ENCODE peak calls at places on chromosomes 11 and 22, in eight cellular contexts. One of them, this sample, is unnamed.

GRCh38 chr11:8081591-8082021 is 595 bp downstream of the TUB start:
- DNase-seq in A549: no peak
- DNase-seq in astrocyte of the cerebellum: no peak
- DNase-seq in cardiac fibroblast: peak; percentile 16
- DNase-seq in uterus: no peak
- DNase-seq in epithelial cell of esophagus: no peak
- DNase-seq in fibroblast of pulmonary artery: no peak
- DNase-seq in mammary epithelial cell: no peak
- DNase-seq in this sample: peak; percentile 7

GRCh38 chr11:123063396-123064267 is 1.7 kb upstream of the HSPA8 start:
- DNase-seq in mammary epithelial cell: peak; percentile 60
- DNase-seq in uterus: peak; percentile 47
- DNase-seq in astrocyte of the cerebellum: peak; percentile 29
- DNase-seq in epithelial cell of esophagus: peak; percentile 64
- DNase-seq in A549: no peak
- DNase-seq in cardiac fibroblast: peak; percentile 71
- DNase-seq in fibroblast of pulmonary artery: peak; percentile 76
- DNase-seq in this sample: peak; percentile 72

GRCh38 chr11:43119275-43119970 is 192.4 kb upstream of the API5 start:
- DNase-seq in astrocyte of the cerebellum: no peak
- DNase-seq in mammary epithelial cell: no peak
- DNase-seq in uterus: no peak
- DNase-seq in A549: no peak
- DNase-seq in cardiac fibroblast: no peak
- DNase-seq in fibroblast of pulmonary artery: no peak
- DNase-seq in epithelial cell of esophagus: peak; percentile 1
- DNase-seq in this sample: no peak

GRCh38 chr11:35079581-35079980 is 59.4 kb upstream of the CD44 start:
- DNase-seq in mammary epithelial cell: no peak
- DNase-seq in uterus: no peak
- DNase-seq in astrocyte of the cerebellum: no peak
- DNase-seq in epithelial cell of esophagus: no peak
- DNase-seq in cardiac fibroblast: no peak
- DNase-seq in fibroblast of pulmonary artery: no peak
- DNase-seq in A549: no peak
- DNase-seq in this sample: no peak

GRCh38 chr11:76750746-76751145 is 32.4 kb upstream of the TSKU start:
- DNase-seq in epithelial cell of esophagus: no peak
- DNase-seq in cardiac fibroblast: no peak
- DNase-seq in A549: no peak
- DNase-seq in fibroblast of pulmonary artery: no peak
- DNase-seq in mammary epithelial cell: no peak
- DNase-seq in uterus: no peak
- DNase-seq in astrocyte of the cerebellum: no peak
- DNase-seq in this sample: no peak

GRCh38 chr11:14644396-14645246 is 1.0 kb downstream of the PDE3B start:
- DNase-seq in cardiac fibroblast: peak; percentile 13
- DNase-seq in uterus: no peak
- DNase-seq in fibroblast of pulmonary artery: peak; percentile 20
- DNase-seq in A549: peak; percentile 28
- DNase-seq in mammary epithelial cell: peak; percentile 16
- DNase-seq in astrocyte of the cerebellum: no peak
- DNase-seq in epithelial cell of esophagus: peak; percentile 28
- DNase-seq in this sample: peak; percentile 20

GRCh38 chr11:11985016-11985715 is 23.3 kb downstream of the DKK3 start:
- DNase-seq in uterus: no peak
- DNase-seq in astrocyte of the cerebellum: no peak
- DNase-seq in cardiac fibroblast: peak; percentile 63
- DNase-seq in mammary epithelial cell: no peak
- DNase-seq in fibroblast of pulmonary artery: peak; percentile 77
- DNase-seq in A549: no peak
- DNase-seq in epithelial cell of esophagus: peak; percentile 51
- DNase-seq in this sample: peak; percentile 72

GRCh38 chr22:28670153-28670552 is 9.5 kb downstream of the TTC28 start:
- DNase-seq in mammary epithelial cell: no peak
- DNase-seq in cardiac fibroblast: no peak
- DNase-seq in uterus: no peak
- DNase-seq in A549: no peak
- DNase-seq in astrocyte of the cerebellum: no peak
- DNase-seq in epithelial cell of esophagus: no peak
- DNase-seq in fibroblast of pulmonary artery: no peak
- DNase-seq in this sample: peak; percentile 18

GRCh38 chr22:36048911-36049677 is 20.5 kb upstream of the RBFOX2 start:
- DNase-seq in fibroblast of pulmonary artery: peak; percentile 35
- DNase-seq in cardiac fibroblast: peak; percentile 51
- DNase-seq in A549: no peak
- DNase-seq in mammary epithelial cell: peak; percentile 75
- DNase-seq in epithelial cell of esophagus: peak; percentile 79
- DNase-seq in astrocyte of the cerebellum: no peak
- DNase-seq in uterus: no peak
- DNase-seq in this sample: no peak

GRCh38 chr11:87840786-87841185 is 334.5 kb downstream of the RAB38 start:
- DNase-seq in cardiac fibroblast: no peak
- DNase-seq in uterus: no peak
- DNase-seq in mammary epithelial cell: peak; percentile 16
- DNase-seq in fibroblast of pulmonary artery: no peak
- DNase-seq in epithelial cell of esophagus: peak; percentile 57
- DNase-seq in astrocyte of the cerebellum: no peak
- DNase-seq in A549: no peak
- DNase-seq in this sample: no peak

GRCh38 chr11:121586727-121587126 is 134.0 kb upstream of the SORL1-AS1 start:
- DNase-seq in uterus: no peak
- DNase-seq in cardiac fibroblast: no peak
- DNase-seq in fibroblast of pulmonary artery: no peak
- DNase-seq in epithelial cell of esophagus: no peak
- DNase-seq in astrocyte of the cerebellum: no peak
- DNase-seq in A549: no peak
- DNase-seq in mammary epithelial cell: no peak
- DNase-seq in this sample: no peak

GRCh38 chr22:46110215-46110614 is 40.1 kb upstream of the PPARA start:
- DNase-seq in astrocyte of the cerebellum: no peak
- DNase-seq in cardiac fibroblast: peak; percentile 32
- DNase-seq in epithelial cell of esophagus: peak; percentile 62
- DNase-seq in mammary epithelial cell: peak; percentile 70
- DNase-seq in uterus: peak; percentile 75
- DNase-seq in A549: no peak
- DNase-seq in fibroblast of pulmonary artery: no peak
- DNase-seq in this sample: peak; percentile 53

GRCh38 chr11:114366331-114367243 is 33.7 kb downstream of the C11orf71 start:
- DNase-seq in uterus: no peak
- DNase-seq in astrocyte of the cerebellum: peak; percentile 39
- DNase-seq in A549: no peak
- DNase-seq in epithelial cell of esophagus: peak; percentile 18
- DNase-seq in cardiac fibroblast: peak; percentile 75
- DNase-seq in fibroblast of pulmonary artery: peak; percentile 88
- DNase-seq in mammary epithelial cell: no peak
- DNase-seq in this sample: peak; percentile 49

DNA sequence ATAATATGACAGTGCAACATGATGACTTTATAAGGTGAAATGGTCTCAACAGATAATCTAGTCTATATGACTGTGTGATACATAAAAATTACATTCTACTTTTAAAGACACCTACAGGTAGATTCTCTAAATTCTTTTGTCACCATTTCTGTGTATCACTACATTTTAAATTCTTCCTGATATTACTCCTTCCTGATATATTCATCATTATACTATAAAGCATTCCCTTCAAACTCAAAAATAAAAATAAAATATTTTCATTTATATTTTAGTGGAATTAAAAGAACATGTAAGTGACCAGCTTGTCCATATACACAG is 1062.3 kb downstream of the DLG2 start:
- DNase-seq in epithelial cell of esophagus: no peak
- DNase-seq in mammary epithelial cell: no peak
- DNase-seq in cardiac fibroblast: no peak
- DNase-seq in fibroblast of pulmonary artery: no peak
- DNase-seq in A549: no peak
- DNase-seq in uterus: no peak
- DNase-seq in astrocyte of the cerebellum: no peak
- DNase-seq in this sample: no peak
- TF ChIP-seq CTCF in epithelial cell of esophagus: no peak
- TF ChIP-seq CTCF in mammary epithelial cell: no peak
- TF ChIP-seq CTCF in cardiac fibroblast: no peak
- TF ChIP-seq CTCF in fibroblast of pulmonary artery: no peak
- TF ChIP-seq CTCF in A549: no peak
- TF ChIP-seq CTCF in uterus: no peak
- TF ChIP-seq CTCF in astrocyte of the cerebellum: no peak
- TF ChIP-seq CTCF in this sample: no peak

DNA sequence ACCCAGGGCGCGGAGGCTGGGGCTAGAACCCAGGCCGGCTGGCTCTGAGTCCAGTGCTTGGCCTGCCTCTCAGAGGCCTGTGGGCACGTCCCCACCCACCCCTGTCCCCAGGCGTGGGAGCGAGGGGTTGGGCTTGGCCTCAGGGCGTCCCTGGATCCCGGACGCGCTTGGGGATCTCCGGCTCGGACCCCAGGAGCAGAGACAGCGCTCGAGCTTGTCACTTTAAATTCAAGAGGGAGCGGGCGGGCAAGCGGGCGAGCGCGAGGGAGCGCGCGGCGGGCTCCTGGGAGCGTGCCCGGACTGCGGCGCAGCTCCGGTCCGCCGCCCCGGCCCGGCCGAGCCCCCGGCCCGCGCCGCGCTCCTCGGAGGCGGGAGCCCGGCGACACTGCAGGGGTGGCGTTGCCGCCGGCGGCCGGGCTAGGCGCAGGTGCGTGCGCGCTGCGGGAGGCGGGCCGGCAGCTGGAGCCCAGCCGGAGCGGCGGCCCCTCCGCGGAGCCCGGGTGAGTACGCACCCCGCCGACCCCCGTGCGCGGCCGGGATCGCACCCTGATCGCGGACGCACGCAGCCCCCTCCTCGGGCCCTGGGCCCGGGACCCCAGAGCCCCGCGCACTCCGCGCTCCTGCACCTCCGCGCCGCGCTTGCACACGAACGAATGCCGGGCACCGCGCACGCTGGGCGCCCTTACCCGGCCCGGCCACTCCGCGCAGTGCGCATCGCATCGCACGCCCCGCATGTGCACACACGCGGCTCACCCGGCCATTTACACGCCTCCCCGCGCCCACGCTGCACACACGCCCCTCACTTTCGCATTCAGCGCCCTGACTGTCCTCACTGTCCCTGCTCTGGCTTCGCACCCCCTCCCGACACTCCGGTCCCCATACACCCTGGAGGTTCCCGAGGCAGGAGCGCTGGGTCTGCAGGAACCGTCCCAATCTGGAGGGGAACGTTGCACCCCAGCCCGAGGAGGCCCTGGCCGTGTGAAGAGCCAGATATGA is at the start of gene SYT12:
- DNase-seq in cardiac fibroblast: no peak
- DNase-seq in astrocyte of the cerebellum: no peak
- DNase-seq in mammary epithelial cell: no peak
- DNase-seq in uterus: no peak
- DNase-seq in fibroblast of pulmonary artery: peak; percentile 9
- DNase-seq in A549: peak; percentile 35
- DNase-seq in epithelial cell of esophagus: peak; percentile 46
- DNase-seq in this sample: peak; percentile 8
- H3K4me3 ChIP-seq in cardiac fibroblast: peak within 1 kb of the TSS; percentile 41
- H3K4me3 ChIP-seq in astrocyte of the cerebellum: peak within 1 kb of the TSS; percentile 31
- H3K4me3 ChIP-seq in mammary epithelial cell: peak within 1 kb of the TSS; percentile 37
- H3K4me3 ChIP-seq in uterus: peak within 1 kb of the TSS; percentile 10
- H3K4me3 ChIP-seq in fibroblast of pulmonary artery: peak within 1 kb of the TSS; percentile 29
- H3K4me3 ChIP-seq in A549: peak within 1 kb of the TSS; percentile 66
- H3K4me3 ChIP-seq in epithelial cell of esophagus: peak within 1 kb of the TSS; percentile 44
- H3K4me3 ChIP-seq in this sample: peak within 1 kb of the TSS; percentile 41

DNA sequence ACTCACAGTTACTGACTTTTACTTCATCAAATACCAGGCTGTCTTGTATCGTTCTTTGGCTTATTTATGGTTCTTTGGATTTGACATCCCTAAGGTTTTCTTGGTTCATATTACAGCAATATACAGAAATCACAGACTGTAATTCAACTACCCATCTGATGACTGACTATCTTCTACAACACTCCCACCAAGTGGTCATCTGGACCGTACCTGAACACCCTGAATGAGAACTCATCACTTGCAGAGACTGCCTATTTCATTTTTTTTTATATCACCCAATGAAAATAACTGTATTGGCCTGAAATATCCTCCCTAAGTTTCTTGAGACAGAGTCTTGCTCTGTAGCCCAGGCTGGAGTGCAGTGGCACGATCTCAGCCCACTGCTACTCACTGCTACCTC is 9.5 kb upstream of the UPB1 start:
- DNase-seq in uterus: no peak
- DNase-seq in fibroblast of pulmonary artery: no peak
- DNase-seq in astrocyte of the cerebellum: no peak
- DNase-seq in A549: no peak
- DNase-seq in epithelial cell of esophagus: no peak
- DNase-seq in cardiac fibroblast: no peak
- DNase-seq in mammary epithelial cell: peak; percentile 23
- DNase-seq in this sample: no peak
- TF ChIP-seq CTCF in uterus: no peak
- TF ChIP-seq CTCF in fibroblast of pulmonary artery: no peak
- TF ChIP-seq CTCF in astrocyte of the cerebellum: peak; percentile 20
- TF ChIP-seq CTCF in A549: peak; percentile 11
- TF ChIP-seq CTCF in epithelial cell of esophagus: no peak
- TF ChIP-seq CTCF in cardiac fibroblast: no peak
- TF ChIP-seq CTCF in mammary epithelial cell: no peak
- TF ChIP-seq CTCF in this sample: peak; percentile 23

GRCh38 chr11:73623651-73624050 is 22.7 kb upstream of the PLEKHB1 start:
- DNase-seq in epithelial cell of esophagus: no peak
- DNase-seq in fibroblast of pulmonary artery: no peak
- DNase-seq in astrocyte of the cerebellum: no peak
- DNase-seq in cardiac fibroblast: no peak
- DNase-seq in A549: no peak
- DNase-seq in mammary epithelial cell: no peak
- DNase-seq in uterus: no peak
- DNase-seq in this sample: no peak

GRCh38 chr11:73622920-73623593 is 23.3 kb upstream of the PLEKHB1 start:
- DNase-seq in cardiac fibroblast: no peak
- DNase-seq in mammary epithelial cell: no peak
- DNase-seq in fibroblast of pulmonary artery: no peak
- DNase-seq in astrocyte of the cerebellum: no peak
- DNase-seq in epithelial cell of esophagus: no peak
- DNase-seq in uterus: no peak
- DNase-seq in A549: no peak
- DNase-seq in this sample: no peak

GRCh38 chr11:73629907-73630306 is 16.5 kb upstream of the PLEKHB1 start:
- DNase-seq in mammary epithelial cell: no peak
- DNase-seq in astrocyte of the cerebellum: no peak
- DNase-seq in cardiac fibroblast: no peak
- DNase-seq in fibroblast of pulmonary artery: no peak
- DNase-seq in epithelial cell of esophagus: no peak
- DNase-seq in uterus: no peak
- DNase-seq in A549: no peak
- DNase-seq in this sample: no peak

DNA sequence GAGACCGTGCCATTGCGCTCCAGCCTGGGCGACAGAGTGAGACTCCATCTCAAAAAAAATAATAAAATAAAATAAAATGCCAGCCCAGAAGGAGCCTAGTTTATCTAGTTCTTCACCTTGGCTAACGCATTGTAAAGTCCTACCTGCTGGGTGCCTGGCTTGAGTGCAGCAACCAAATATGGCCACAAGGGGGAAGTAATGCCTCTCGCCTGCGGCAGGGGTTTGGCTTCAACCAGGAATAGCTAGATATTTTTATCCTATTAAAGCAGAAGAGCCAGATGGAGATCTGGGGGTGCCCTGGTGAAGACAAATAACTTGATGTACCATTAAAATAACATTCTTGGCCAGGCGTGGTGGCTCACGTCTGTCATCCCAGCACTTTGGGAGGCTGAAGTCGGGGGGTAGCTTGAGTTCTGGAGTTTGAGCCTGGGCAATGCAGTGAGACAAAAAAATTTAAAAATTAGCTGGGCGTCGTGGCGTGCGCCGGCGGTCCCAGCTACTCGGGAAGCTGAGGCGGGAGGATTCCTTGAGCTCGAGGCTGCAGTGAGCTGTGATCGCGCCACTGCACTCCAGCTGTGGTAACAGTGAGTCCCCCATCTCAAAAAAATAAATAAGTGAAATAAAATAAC is 20.6 kb upstream of the PLEKHB1 start:
- DNase-seq in A549: peak; percentile 97
- DNase-seq in uterus: peak; percentile 75
- DNase-seq in mammary epithelial cell: peak; percentile 61
- DNase-seq in epithelial cell of esophagus: peak; percentile 79
- DNase-seq in fibroblast of pulmonary artery: peak; percentile 77
- DNase-seq in cardiac fibroblast: peak; percentile 76
- DNase-seq in astrocyte of the cerebellum: peak; percentile 48
- DNase-seq in this sample: peak; percentile 69
- H3K4me3 ChIP-seq in A549: peak overlapping the region; percentile 32
- H3K4me3 ChIP-seq in uterus: no peak overlapping the region
- H3K4me3 ChIP-seq in mammary epithelial cell: no peak overlapping the region
- H3K4me3 ChIP-seq in epithelial cell of esophagus: no peak overlapping the region
- H3K4me3 ChIP-seq in fibroblast of pulmonary artery: no peak overlapping the region
- H3K4me3 ChIP-seq in cardiac fibroblast: no peak overlapping the region
- H3K4me3 ChIP-seq in astrocyte of the cerebellum: no peak overlapping the region
- H3K4me3 ChIP-seq in this sample: peak overlapping the region; percentile 7